ENCODE peak calls at places on chromosomes 7 and 10, in six cellular contexts. C is right lobe of liver, P is spleen, I is GM23338, T is ovary, D is fibroblast of lung. Z is an unnamed sample. For H3K4me1, the result is how much of the 10 kb centered on the place peaks cover.

GRCh38 chr7:112985377-112985987 is 101.1 kb downstream of the GPR85 start:
- DNase-seq in C (no peak), P (no peak), I (peak), T (no peak), D (peak), Z (no peak)

GRCh38 chr7:30851651-30852359 is 59.8 kb upstream of the AQP1 start:
- DNase-seq in C (no peak), P (no peak), I (peak), T (no peak), D (no peak), Z (no peak)

GRCh38 chr10:58502956-58503355 is 9.7 kb upstream of the BICC1 start:
- DNase-seq in C (no peak), P (no peak), I (no peak), T (no peak), D (peak), Z (no peak)

GRCh38 chr7:36208406-36208805 is 55.4 kb downstream of the EEPD1 start:
- DNase-seq in C (no peak), P (no peak), I (no peak), T (no peak), D (peak), Z (no peak)

GRCh38 chr7:79199266-79199665 is 254.2 kb downstream of the MAGI2 start:
- DNase-seq in C (no peak), P (no peak), I (no peak), T (no peak), D (no peak), Z (no peak)

GRCh38 chr10:112955736-112956421 is 5.8 kb downstream of the TCF7L2 start:
- DNase-seq in C (no peak), P (no peak), I (no peak), T (no peak), D (peak), Z (no peak)

GRCh38 chr7:140904081-140904480 is 20.6 kb downstream of the BRAF start:
- DNase-seq in C (no peak), P (no peak), I (no peak), T (no peak), D (no peak), Z (no peak)

GRCh38 chr7:133411402-133411801 is 158.5 kb downstream of the EXOC4 start:
- DNase-seq in C (no peak), P (no peak), I (no peak), T (no peak), D (no peak), Z (no peak)

GRCh38 chr7:17558558-17559332 is 260.3 kb downstream of the AHR start:
- DNase-seq in C (no peak), P (no peak), I (no peak), T (no peak), D (no peak), Z (no peak)

GRCh38 chr7:106524690-106525059 is 136.3 kb downstream of the CCDC71L start:
- DNase-seq in C (no peak), P (no peak), I (no peak), T (no peak), D (no peak), Z (no peak)

GRCh38 chr10:86305521-86305920 is 61.1 kb downstream of the GRID1 start:
- DNase-seq in C (no peak), P (peak), I (no peak), T (no peak), D (no peak), Z (no peak)

GRCh38 chr7:14083761-14084160 is 94.3 kb upstream of the ETV1 start:
- DNase-seq in C (no peak), P (no peak), I (no peak), T (no peak), D (no peak), Z (no peak)

GRCh38 chr10:105398202-105398601 is 757.1 kb downstream of the SORCS3 start:
- DNase-seq in C (no peak), P (no peak), I (no peak), T (no peak), D (peak), Z (no peak)

GRCh38 chr10:115624448-115624847 is 531.3 kb downstream of the ATRNL1 start:
- DNase-seq in C (no peak), P (no peak), I (no peak), T (no peak), D (peak), Z (no peak)

GRCh38 chr7:71636329-71636728 is 504.4 kb downstream of the GALNT17 start:
- DNase-seq in C (no peak), P (no peak), I (peak), T (no peak), D (peak), Z (no peak)

GRCh38 chr7:30170460-30171197 is 35.8 kb downstream of the MTURN start:
- DNase-seq in C (no peak), P (no peak), I (no peak), T (no peak), D (no peak), Z (no peak)

GRCh38 chr7:157808042-157808441 is 471.2 kb downstream of the DNAJB6 start:
- DNase-seq in C (no peak), P (peak), I (no peak), T (no peak), D (no peak), Z (no peak)

GRCh38 chr10:8393531-8393930 is 339.0 kb downstream of the GATA3 start:
- DNase-seq in C (no peak), P (no peak), I (no peak), T (no peak), D (peak), Z (no peak)

GRCh38 chr10:79164075-79164474 is 95.3 kb downstream of the ZMIZ1 start:
- DNase-seq in C (no peak), P (no peak), I (no peak), T (no peak), D (no peak), Z (no peak)

GRCh38 chr7:29204491-29205281 is 10.1 kb downstream of the CHN2 start:
- DNase-seq in C (no peak), P (no peak), I (peak), T (no peak), D (no peak), Z (no peak)

GRCh38 chr7:29408841-29409243 is 154.8 kb upstream of the PRR15 start:
- DNase-seq in C (no peak), P (no peak), I (peak), T (peak), D (peak), Z (peak)

GRCh38 chr10:129913021-129913695 is 50.9 kb downstream of the EBF3 start:
- DNase-seq in C (no peak), P (no peak), I (no peak), T (no peak), D (no peak), Z (no peak)

GRCh38 chr10:26334932-26335573 is 103.1 kb upstream of the APBB1IP start:
- DNase-seq in C (peak), P (peak), I (peak), T (no peak), D (peak), Z (peak)

GRCh38 chr10:63587191-63587590 is 66.0 kb downstream of the REEP3 start:
- DNase-seq in C (no peak), P (no peak), I (no peak), T (no peak), D (no peak), Z (no peak)

GRCh38 chr7:92837214-92837749 is 909 bp upstream of the CDK6 start:
- DNase-seq in C (no peak), P (no peak), I (no peak), T (no peak), D (peak), Z (peak)

GRCh38 chr10:116014859-116015258 is 258.1 kb downstream of the GFRA1 start:
- DNase-seq in C (no peak), P (no peak), I (no peak), T (no peak), D (peak), Z (no peak)

GRCh38 chr10:42583828-42584227 is 54.5 kb downstream of the ZNF33B start:
- DNase-seq in C (no peak), P (no peak), I (no peak), T (no peak), D (no peak), Z (no peak)

DNA sequence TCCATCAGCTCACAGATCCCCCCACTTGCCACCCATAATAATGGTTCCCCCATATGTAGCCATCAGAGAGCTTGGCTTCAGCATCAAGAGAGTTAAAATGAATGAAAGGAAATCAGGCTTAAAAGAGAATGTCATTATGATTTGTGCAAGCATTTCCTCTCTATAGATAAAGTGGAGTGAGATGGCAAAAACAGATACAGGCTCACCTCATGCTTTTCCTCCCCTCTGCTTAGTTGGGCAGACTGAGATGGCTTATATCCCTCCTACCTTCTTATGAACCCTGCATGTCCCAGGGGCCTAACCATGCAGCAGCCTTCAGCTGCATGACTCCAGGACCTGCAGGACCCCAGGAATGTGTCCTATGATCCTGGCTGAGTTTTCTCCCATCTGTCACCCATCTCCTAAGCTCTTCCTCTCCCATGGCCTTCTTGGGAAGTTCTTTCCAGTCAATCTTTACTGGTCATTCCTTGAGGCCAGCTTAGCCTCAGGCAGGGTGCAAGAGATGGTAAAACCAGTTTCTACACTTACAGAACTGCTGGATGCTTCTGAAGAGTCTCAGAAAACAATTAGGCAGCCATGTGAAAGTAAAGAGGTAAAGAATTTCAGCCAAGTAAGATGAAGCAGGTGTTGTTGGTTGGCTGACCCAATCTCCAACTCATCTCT is 159.7 kb downstream of the RTKN2 start:
- DNase-seq in C (no peak), P (no peak), I (no peak), T (no peak), D (no peak), Z (no peak)
- H3K4me1 ChIP-seq in C (under half), P (under half), I (under half), T (under half), D (under half), Z (under half)

DNA sequence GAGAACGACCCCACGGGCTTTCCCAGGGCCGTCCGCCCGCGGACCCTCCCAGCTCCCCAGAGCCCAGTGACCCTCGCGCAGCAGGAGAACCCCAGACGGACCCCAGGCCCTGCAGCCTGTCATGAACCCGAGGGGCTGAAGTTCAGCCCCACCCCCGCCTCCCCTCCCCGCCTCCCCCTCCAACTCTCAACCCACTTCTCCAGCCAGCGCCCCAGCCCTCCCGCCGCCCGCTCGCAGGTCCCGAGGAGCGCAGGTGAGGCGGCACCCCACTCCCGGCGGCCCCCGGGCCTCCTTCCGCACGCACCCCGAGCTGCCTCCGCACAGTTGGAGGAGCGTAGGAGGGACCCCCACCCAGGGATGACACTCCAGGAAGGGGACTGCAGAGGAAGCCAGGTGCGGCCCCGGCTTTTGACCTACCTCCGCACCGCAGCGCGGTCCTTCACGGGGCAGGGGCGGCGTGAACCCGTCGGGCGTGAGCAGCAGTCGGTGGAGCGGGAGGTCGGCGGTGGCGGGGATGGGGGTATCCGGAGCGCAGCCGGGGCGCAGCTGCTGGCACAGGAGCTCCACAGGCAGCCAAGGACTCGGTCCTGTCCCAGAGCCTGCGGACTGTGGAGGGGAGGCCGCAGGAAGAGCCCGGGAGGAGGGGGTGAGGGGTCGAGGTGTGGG is at the start of gene TMEM176A:
- DNase-seq in C (peak), P (no peak), I (peak), T (peak), D (no peak), Z (peak)
- H3K4me3 ChIP-seq in C (peak), P (peak), I (peak), T (peak), D (no peak), Z (no peak)

GRCh38 chr7:44488955-44489354 is 1.5 kb downstream of the NUDCD3 start:
- DNase-seq in C (no peak), P (no peak), I (no peak), T (no peak), D (no peak), Z (no peak)
- H3K4me1 ChIP-seq in C (under half), P (under half), I (under half), T (under half), D (under half), Z (under half)

DNA sequence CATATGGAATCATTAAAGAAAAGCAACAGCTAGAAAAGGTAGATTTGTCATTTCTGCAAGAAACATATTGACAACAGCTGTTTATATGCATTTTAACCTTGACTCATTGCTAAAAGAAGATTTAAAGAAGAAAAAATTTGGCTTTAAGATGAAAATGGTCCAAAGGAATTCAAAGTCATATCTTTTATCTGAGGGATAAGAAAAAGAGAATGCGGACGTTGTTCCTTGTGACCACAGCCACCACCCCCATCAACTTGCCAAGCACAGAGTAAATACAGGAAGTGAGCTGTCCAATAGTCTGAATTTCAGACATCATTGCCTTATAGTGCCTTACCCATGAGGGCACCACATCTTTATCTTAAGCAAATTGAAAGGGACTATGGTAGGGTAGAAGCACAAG is 7.3 kb upstream of the CRPPA start:
- DNase-seq in C (no peak), P (no peak), I (no peak), T (no peak), D (peak), Z (no peak)
- H3K4me3 ChIP-seq in C (no peak), P (no peak), I (no peak), T (no peak), D (no peak), Z (no peak)

GRCh38 chr7:137669706-137670105 is 177.1 kb downstream of the DGKI start:
- DNase-seq in C (no peak), P (no peak), I (no peak), T (no peak), D (peak), Z (no peak)
- H3K4me1 ChIP-seq in C (under half), P (under half), I (under half), T (under half), D (under half), Z (under half)

GRCh38 chr10:133086247-133086646 is 1.5 kb upstream of the ADGRA1 start:
- DNase-seq in C (no peak), P (no peak), I (no peak), T (no peak), D (no peak), Z (no peak)

GRCh38 chr10:133088524-133089460 is 1.1 kb downstream of the ADGRA1 start:
- DNase-seq in C (no peak), P (no peak), I (no peak), T (no peak), D (no peak), Z (no peak)

GRCh38 chr10:133089461-133089800 is 1.7 kb downstream of the ADGRA1 start:
- DNase-seq in C (no peak), P (no peak), I (no peak), T (no peak), D (no peak), Z (no peak)

GRCh38 chr10:133087045-133087678 is 562 bp upstream of the ADGRA1 start:
- DNase-seq in C (no peak), P (no peak), I (no peak), T (no peak), D (no peak), Z (no peak)

GRCh38 chr10:133087679-133088523 is at the start of gene ADGRA1:
- DNase-seq in C (no peak), P (no peak), I (peak), T (no peak), D (no peak), Z (no peak)
- H3K4me3 ChIP-seq in C (peak), P (no peak), I (peak), T (no peak), D (no peak), Z (no peak)

GRCh38 chr7:142100634-142101033 is 10.9 kb upstream of the MGAM2 start:
- DNase-seq in C (no peak), P (no peak), I (no peak), T (no peak), D (no peak), Z (no peak)

GRCh38 chr7:142108728-142109505 is 2.6 kb upstream of the MGAM2 start:
- DNase-seq in C (no peak), P (no peak), I (no peak), T (no peak), D (no peak), Z (no peak)

GRCh38 chr7:142110098-142110497 is 1.4 kb upstream of the MGAM2 start:
- DNase-seq in C (no peak), P (no peak), I (no peak), T (no peak), D (no peak), Z (no peak)

GRCh38 chr7:142110638-142111037 is 880 bp upstream of the MGAM2 start:
- DNase-seq in C (no peak), P (no peak), I (no peak), T (no peak), D (no peak), Z (no peak)

GRCh38 chr7:142104550-142105527 is 6.7 kb upstream of the MGAM2 start:
- DNase-seq in C (no peak), P (no peak), I (no peak), T (no peak), D (no peak), Z (no peak)
- H3K4me1 ChIP-seq in C (under half), P (under half), I (under half), T (under half), D (under half), Z (under half)

GRCh38 chr10:44806895-44807294 is 104.2 kb upstream of the TMEM72 start:
- DNase-seq in C (no peak), P (no peak), I (no peak), T (no peak), D (no peak), Z (no peak)
- H3K4me3 ChIP-seq in C (no peak), P (no peak), I (no peak), T (no peak), D (no peak), Z (no peak)

GRCh38 chr7:1056785-1057410 is 12.6 kb downstream of the GPR146 start:
- DNase-seq in C (no peak), P (peak), I (no peak), T (no peak), D (no peak), Z (no peak)
- H3K4me1 ChIP-seq in C (under half), P (under half), I (under half), T (under half), D (under half), Z (under half)